ENCODE peak calls at places on chromosomes 4 and X, in eight cellular contexts. X is kidney; F is glutamatergic neuron; Z is fibroblast of the aortic adventitia; H is breast epithelium; G is CD4-positive, alpha-beta T cell; C is mucosa of descending colon; E is HFF-Myc. D is an unnamed sample.

GRCh38 chrX:28639502-28639901 is 52.3 kb downstream of the IL1RAPL1 start:
- DNase-seq in E (no peak), X (no peak), C (no peak), F (no peak), Z (peak; percentile 12), H (no peak), G (no peak), D (no peak)

GRCh38 chr4:150149381-150149780 is 71.1 kb downstream of the DCLK2 start:
- DNase-seq in G (no peak), X (no peak), H (no peak), C (no peak), F (no peak), E (no peak), Z (peak; percentile 93), D (peak; percentile 48)

GRCh38 chr4:47065099-47065498 is 33.7 kb downstream of the GABRB1 start:
- DNase-seq in X (no peak), F (no peak), G (no peak), E (no peak), C (no peak), H (no peak), Z (peak; percentile 78), D (no peak)

GRCh38 chr4:185730849-185731608 is 81.0 kb downstream of the SORBS2 start:
- DNase-seq in X (no peak), H (no peak), C (no peak), G (no peak), E (no peak), Z (peak; percentile 78), F (no peak), D (no peak)

GRCh38 chr4:87219648-87220093 is 747 bp downstream of the KLHL8 start:
- DNase-seq in Z (no peak), X (peak; percentile 85), F (peak; percentile 60), C (peak; percentile 75), G (peak; percentile 32), H (no peak), E (peak; percentile 14), D (no peak)

GRCh38 chr4:152666946-152667345 is 12.9 kb downstream of the TMEM154 start:
- DNase-seq in Z (no peak), F (no peak), X (no peak), C (no peak), G (no peak), H (no peak), E (no peak), D (no peak)

GRCh38 chrX:118864063-118864630 is 40.5 kb downstream of the ZCCHC12 start:
- DNase-seq in G (no peak), H (no peak), Z (no peak), X (no peak), C (no peak), E (no peak), F (no peak), D (no peak)

GRCh38 chrX:143940119-143940518 is 56.2 kb downstream of the UBE2NL start:
- DNase-seq in E (no peak), F (no peak), Z (no peak), G (no peak), X (no peak), C (no peak), H (no peak), D (no peak)

GRCh38 chrX:11111038-11111851 is at the start of gene HCCS:
- DNase-seq in F (peak; percentile 78), E (no peak), X (peak; percentile 94), G (peak; percentile 76), H (peak; percentile 71), Z (peak; percentile 78), C (peak; percentile 92), D (peak; percentile 44)

GRCh38 chr4:20028694-20029093 is 223.0 kb upstream of the SLIT2 start:
- DNase-seq in C (no peak), Z (peak; percentile 65), H (no peak), G (no peak), F (no peak), X (no peak), E (no peak), D (no peak)

GRCh38 chr4:38735870-38736269 is 46.9 kb downstream of the TLR10 start:
- DNase-seq in Z (no peak), H (no peak), F (no peak), X (no peak), C (no peak), G (no peak), E (no peak), D (no peak)

GRCh38 chr4:159946983-159947645 is 844.2 kb downstream of the RAPGEF2 start:
- DNase-seq in Z (peak; percentile 46), F (no peak), C (no peak), G (no peak), X (no peak), E (peak; percentile 20), H (no peak), D (no peak)

GRCh38 chrX:119541188-119541587 is 24.0 kb downstream of the STEEP1 start:
- DNase-seq in E (peak; percentile 27), G (no peak), Z (peak; percentile 42), C (no peak), H (no peak), X (no peak), F (no peak), D (no peak)

GRCh38 chr4:173289351-173289725 is 44.8 kb downstream of the HMGB2 start:
- DNase-seq in C (no peak), G (no peak), E (no peak), X (no peak), Z (peak; percentile 56), H (no peak), F (no peak), D (no peak)

DNA sequence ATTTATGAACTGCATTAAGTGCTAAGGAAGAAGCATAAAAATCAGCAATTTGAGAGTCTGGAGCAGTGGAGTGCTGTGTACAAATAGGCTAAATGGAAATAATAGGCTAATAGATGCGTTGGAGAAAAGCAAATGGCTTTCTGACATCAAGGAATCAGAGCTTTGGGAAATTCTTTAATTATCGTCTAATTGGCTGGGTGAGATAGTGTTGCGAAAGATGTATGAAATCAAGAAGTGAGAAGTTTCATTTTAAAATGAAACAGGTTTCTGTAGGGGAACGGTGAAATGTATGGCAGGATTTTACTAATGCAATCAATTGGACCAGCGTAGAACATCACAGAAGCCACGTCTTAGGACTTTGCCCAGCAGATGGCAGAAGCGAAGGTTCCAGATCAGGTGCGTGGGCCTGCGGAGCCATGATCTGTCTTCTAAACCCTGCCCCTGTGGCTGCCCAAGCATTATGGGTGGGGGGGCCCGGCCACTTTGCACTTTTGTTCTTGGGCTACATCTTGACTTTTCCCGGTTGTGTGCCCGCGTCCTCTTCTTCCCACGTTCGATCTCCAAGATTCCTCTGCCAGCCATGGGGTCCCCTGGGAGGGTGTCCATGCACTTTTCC is 118.5 kb upstream of the SHISA3 start:
- DNase-seq in E (no peak), G (no peak), H (no peak), C (no peak), F (no peak), X (no peak), Z (no peak), D (no peak)
- TF ChIP-seq CTCF in E (no peak), G (no peak), H (no peak), C (no peak), F (no peak), X (no peak), Z (no peak), D (no peak)

GRCh38 chr4:41358626-41359025 is 101.9 kb downstream of the UCHL1 start:
- DNase-seq in E (no peak), X (no peak), H (no peak), Z (peak; percentile 42), F (no peak), G (no peak), C (no peak), D (no peak)

GRCh38 chr4:41359836-41360213 is 103.1 kb downstream of the UCHL1 start:
- DNase-seq in F (no peak), G (no peak), Z (no peak), C (no peak), X (no peak), H (no peak), E (no peak), D (no peak)

GRCh38 chr4:41360911-41361830 is 104.4 kb downstream of the UCHL1 start:
- DNase-seq in F (peak; percentile 62), E (no peak), Z (peak; percentile 23), C (peak; percentile 62), H (no peak), G (no peak), X (peak; percentile 82), D (no peak)

GRCh38 chr4:41360214-41360910 is 103.6 kb downstream of the UCHL1 start:
- DNase-seq in Z (peak; percentile 29), X (peak; percentile 89), C (peak; percentile 65), E (no peak), G (no peak), F (peak; percentile 83), H (peak; percentile 30), D (no peak)

DNA sequence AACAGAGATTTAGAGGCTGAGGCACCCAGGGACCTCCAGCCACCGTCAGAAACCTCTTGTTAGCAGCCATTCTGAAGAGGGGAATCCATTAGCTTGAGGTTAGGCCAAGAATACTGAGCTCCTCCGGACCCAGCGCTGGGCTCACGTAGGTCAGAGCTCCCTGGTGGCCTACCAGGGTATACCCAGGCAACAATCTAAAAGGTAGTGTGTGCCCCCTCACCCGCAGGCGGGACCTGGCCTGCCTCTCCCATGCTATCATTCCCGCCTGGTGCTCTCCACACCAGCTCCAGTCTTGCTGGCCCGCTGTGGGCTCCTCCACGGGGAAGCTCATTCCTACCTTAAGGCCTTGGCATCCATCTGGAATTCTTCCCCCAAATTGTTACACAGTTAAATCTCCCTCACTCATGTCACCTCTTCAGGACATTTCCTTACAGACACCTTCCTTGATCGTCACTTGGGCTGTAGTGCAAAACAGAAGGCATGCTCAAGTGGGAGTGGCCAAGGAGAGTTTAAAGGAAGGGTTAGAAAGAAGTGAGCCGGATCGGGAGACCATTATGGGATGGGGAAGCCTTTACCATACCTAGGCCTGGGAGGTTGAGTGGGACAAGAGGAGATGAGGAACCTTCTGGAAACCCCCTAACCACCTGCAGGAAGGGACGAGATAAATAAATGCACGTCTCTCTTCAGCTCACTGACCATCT is 102.5 kb downstream of the UCHL1 start:
- DNase-seq in E (no peak), C (no peak), F (peak; percentile 28), H (no peak), Z (no peak), X (no peak), G (no peak), D (no peak)
- TF ChIP-seq CTCF in E (no peak), C (no peak), F (peak; percentile 18), H (no peak), Z (no peak), X (no peak), G (no peak), D (no peak)

GRCh38 chr4:108155373-108155772 is 13.4 kb downstream of the LEF1 start:
- DNase-seq in Z (no peak), G (peak; percentile 55), E (no peak), H (no peak), C (no peak), X (no peak), F (no peak), D (no peak)
- TF ChIP-seq CTCF in Z (no peak), G (peak; percentile 44), E (no peak), H (no peak), C (no peak), X (no peak), F (no peak), D (no peak)

DNA sequence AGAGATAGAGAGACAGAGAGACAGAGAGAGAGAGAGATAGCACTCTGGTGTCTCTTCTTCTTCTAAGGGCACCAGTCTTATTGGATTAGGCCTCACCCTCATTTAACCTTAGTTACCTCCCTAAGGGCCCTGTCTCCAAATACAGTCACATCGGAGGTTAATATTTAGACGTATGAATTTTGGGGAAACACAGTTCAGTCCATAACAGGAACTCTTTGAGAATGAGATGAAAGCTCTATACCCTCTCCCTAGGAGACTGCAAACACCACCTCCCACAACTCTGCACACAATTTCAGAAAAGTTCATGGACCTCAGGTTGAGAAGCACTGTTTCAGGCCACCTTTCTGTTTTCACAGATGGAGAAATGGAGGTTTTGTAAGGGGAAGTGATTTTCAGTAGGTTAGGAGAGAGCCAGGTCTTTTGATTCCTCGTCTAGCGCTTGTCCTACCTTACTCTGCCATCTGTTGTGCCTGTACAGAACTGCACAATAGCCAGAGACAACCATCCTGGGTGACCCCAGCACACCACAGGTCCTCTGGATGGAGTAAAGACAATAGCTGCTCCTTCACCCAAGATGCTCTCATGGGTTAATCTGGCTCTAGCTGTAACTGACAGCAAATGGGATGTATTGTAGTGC is 16.9 kb upstream of the LOC101059915 start:
- DNase-seq in X (no peak), H (no peak), C (no peak), E (no peak), F (no peak), Z (no peak), G (no peak), D (no peak)
- TF ChIP-seq CTCF in X (peak; percentile 28), H (no peak), C (no peak), E (no peak), F (no peak), Z (no peak), G (no peak), D (no peak)

D was measured in AG09319.